ENCODE peak calls at places on chromosome 6, in seven cellular contexts. F is left ventricle myocardium inferior; Z is lung; L is prostate gland; N is dorsolateral prefrontal cortex; H is Peyer's patch; B is CD8-positive, alpha-beta T cell. K is an unnamed sample.

GRCh38 chr6:13412211-13412610 is 75.2 kb downstream of the GFOD1 start:
- DNase-seq in Z (no peak), N (no peak), F (no peak), B (no peak), H (no peak), L (no peak), K (no peak)

GRCh38 chr6:52545844-52546119 is 31.1 kb downstream of the TRAM2 start:
- DNase-seq in H (no peak), N (no peak), L (no peak), Z (no peak), F (no peak), B (no peak), K (no peak)

GRCh38 chr6:116144590-116144989 is 18.7 kb upstream of the COL10A1 start:
- DNase-seq in Z (no peak), N (no peak), B (no peak), L (no peak), F (no peak), H (no peak), K (no peak)

GRCh38 chr6:131657630-131658111 is 20.6 kb downstream of the ENPP3 start:
- DNase-seq in H (no peak), B (no peak), L (no peak), N (no peak), Z (no peak), F (no peak), K (no peak)

GRCh38 chr6:150245148-150245547 is 102.3 kb downstream of the PPP1R14C start:
- DNase-seq in H (no peak), N (no peak), L (no peak), Z (no peak), F (no peak), B (no peak), K (no peak)

GRCh38 chr6:43667245-43668150 is 20.1 kb downstream of the MRPS18A start:
- DNase-seq in L (peak; percentile 77), Z (peak; percentile 82), B (peak; percentile 74), F (peak; percentile 84), N (peak; percentile 81), H (peak; percentile 96), K (peak; percentile 83)

GRCh38 chr6:154579046-154579823 is 68.8 kb upstream of the CNKSR3 start:
- DNase-seq in L (no peak), Z (peak; percentile 14), B (no peak), F (no peak), N (no peak), H (no peak), K (no peak)

GRCh38 chr6:101806241-101806640 is 412.7 kb downstream of the GRIK2 start:
- DNase-seq in L (no peak), B (no peak), N (no peak), F (no peak), H (no peak), Z (no peak), K (no peak)

GRCh38 chr6:151036869-151037680 is 171.6 kb downstream of the MTHFD1L start:
- DNase-seq in H (peak; percentile 60), L (no peak), Z (no peak), B (no peak), N (no peak), F (no peak), K (no peak)

GRCh38 chr6:37258716-37259115 is 772 bp upstream of the TMEM217 start:
- DNase-seq in Z (no peak), F (no peak), L (no peak), N (no peak), H (no peak), B (no peak), K (no peak)

GRCh38 chr6:138278326-138278725 is 60.0 kb upstream of the PBOV1 start:
- DNase-seq in N (peak; percentile 69), Z (no peak), L (peak; percentile 35), F (no peak), H (no peak), B (no peak), K (peak; percentile 27)

GRCh38 chr6:7134999-7135735 is 27.4 kb downstream of the RREB1 start:
- DNase-seq in B (no peak), H (no peak), N (no peak), F (no peak), Z (no peak), L (no peak), K (no peak)

GRCh38 chr6:13194852-13195251 is 133.5 kb downstream of the TBC1D7 start:
- DNase-seq in F (no peak), B (no peak), H (peak; percentile 70), N (peak; percentile 39), L (peak; percentile 13), Z (peak; percentile 43), K (peak; percentile 27)

GRCh38 chr6:7414811-7415210 is 25.2 kb downstream of the RIOK1 start:
- DNase-seq in N (no peak), L (no peak), H (no peak), B (no peak), Z (no peak), F (no peak), K (no peak)

GRCh38 chr6:125340175-125340835 is 38.5 kb upstream of the HDDC2 start:
- DNase-seq in B (no peak), H (no peak), L (no peak), F (peak; percentile 22), N (no peak), Z (no peak), K (no peak)

GRCh38 chr6:53986721-53987526 is 124.3 kb upstream of the MLIP start:
- DNase-seq in Z (no peak), N (no peak), F (no peak), B (no peak), L (no peak), H (no peak), K (no peak)

GRCh38 chr6:132937466-132937906 is 123.1 kb downstream of the RPS12 start:
- DNase-seq in Z (peak; percentile 55), L (peak; percentile 50), N (no peak), H (no peak), F (no peak), B (no peak), K (peak; percentile 81)

GRCh38 chr6:157469378-157469777 is 88.4 kb downstream of the ZDHHC14 start:
- DNase-seq in L (no peak), Z (no peak), F (no peak), B (no peak), H (no peak), N (no peak), K (no peak)

GRCh38 chr6:10740061-10740460 is 7.5 kb upstream of the TMEM14B start:
- DNase-seq in Z (no peak), N (no peak), L (no peak), H (no peak), F (no peak), B (no peak), K (no peak)

GRCh38 chr6:141203902-141204575 is 928.7 kb upstream of the GJE1 start:
- DNase-seq in F (no peak), H (no peak), Z (no peak), B (no peak), L (no peak), N (no peak), K (no peak)

GRCh38 chr6:5072440-5072839 is 12.7 kb upstream of the PPP1R3G start:
- DNase-seq in H (no peak), N (no peak), L (no peak), B (no peak), F (no peak), Z (no peak), K (no peak)

GRCh38 chr6:9581155-9581554 is 833.7 kb downstream of the TFAP2A start:
- DNase-seq in L (no peak), F (no peak), H (no peak), Z (no peak), B (no peak), N (no peak), K (no peak)

GRCh38 chr6:169763308-169763707 is 11.9 kb downstream of the ERMARD start:
- DNase-seq in Z (no peak), N (no peak), L (no peak), B (no peak), F (peak; percentile 34), H (no peak), K (no peak)

GRCh38 chr6:73728548-73729205 is 32.7 kb downstream of the CD109 start:
- DNase-seq in Z (no peak), F (no peak), B (no peak), N (no peak), L (no peak), H (no peak), K (no peak)

GRCh38 chr6:132752255-132752654 is 5.4 kb downstream of the VNN2 start:
- DNase-seq in H (no peak), N (no peak), Z (no peak), L (no peak), B (no peak), F (no peak), K (no peak)

GRCh38 chr6:36120979-36121706 is 9.2 kb upstream of the MAPK13 start:
- DNase-seq in N (no peak), Z (peak; percentile 60), F (peak; percentile 45), L (peak; percentile 78), B (peak; percentile 54), H (peak; percentile 91), K (no peak)

GRCh38 chr6:2183235-2183634 is 62.2 kb downstream of the GMDS start:
- DNase-seq in H (no peak), Z (no peak), N (no peak), B (no peak), L (no peak), F (no peak), K (no peak)

GRCh38 chr6:2185056-2185455 is 60.3 kb downstream of the GMDS start:
- DNase-seq in B (no peak), L (no peak), N (no peak), H (no peak), Z (no peak), F (no peak), K (no peak)

GRCh38 chr6:2181567-2181966 is 63.8 kb downstream of the GMDS start:
- DNase-seq in L (no peak), F (no peak), H (no peak), Z (no peak), N (no peak), B (no peak), K (no peak)

GRCh38 chr6:2179950-2180349 is 65.5 kb downstream of the GMDS start:
- DNase-seq in Z (peak; percentile 36), F (no peak), B (no peak), H (no peak), L (no peak), N (no peak), K (no peak)

GRCh38 chr6:2182251-2182650 is 63.2 kb downstream of the GMDS start:
- DNase-seq in N (no peak), L (no peak), Z (no peak), F (no peak), H (no peak), B (no peak), K (no peak)
- TF ChIP-seq CTCF in N (no peak), L (no peak), Z (no peak), F (no peak), H (no peak), B (no peak), K (no peak)

GRCh38 chr6:108521616-108522107 is 39.1 kb upstream of the FOXO3 start:
- DNase-seq in H (no peak), Z (no peak), L (no peak), N (no peak), B (no peak), F (no peak), K (no peak)
- H3K27ac ChIP-seq in H (no peak overlapping the region), Z (no peak overlapping the region), L (no peak overlapping the region), N (no peak overlapping the region), B (no peak overlapping the region), F (no peak overlapping the region), K (no peak overlapping the region)

GRCh38 chr6:29753309-29753644 is 30.0 kb downstream of the HLA-F start:
- DNase-seq in H (no peak), Z (no peak), L (no peak), N (no peak), B (no peak), F (no peak), K (no peak)
- TF ChIP-seq CTCF in H (no peak), Z (no peak), L (no peak), N (no peak), B (peak; percentile 52), F (peak; percentile 34), K (no peak)

GRCh38 chr6:134902074-134902861 is 47.6 kb downstream of the ALDH8A1 start:
- DNase-seq in N (no peak), B (no peak), Z (no peak), H (no peak), L (no peak), F (no peak), K (no peak)
- H3K27ac ChIP-seq in N (no peak overlapping the region), B (no peak overlapping the region), Z (no peak overlapping the region), H (no peak overlapping the region), L (no peak overlapping the region), F (no peak overlapping the region), K (no peak overlapping the region)

K was measured in body of pancreas.